ENCODE peak calls at places on chromosomes 4 and X, in eight cellular contexts. One of them, this sample, is unnamed.
A peak's percentile ranks its signal among the peaks of the same experiment; 100 is the strongest.

GRCh38 chrX:149829751-149830191 is 48.0 kb downstream of the MAGEA9 start:
- DNase-seq in amygdala: no peak
- DNase-seq in NCI-H2107: no peak
- DNase-seq in stimulated activated CD4-positive, alpha-beta T cell treated with anti-CD3 and anti-CD28 coated beads, TNF-alpha, amount 100 ng/mL, for 1 hour: no peak
- DNase-seq in H4: no peak
- DNase-seq in uterus: no peak
- DNase-seq in omental fat pad: no peak
- DNase-seq in activated CD4-positive, alpha-beta memory T cell treated with anti-CD3 and anti-CD28 coated beads, Interleukin-2, amount 10 ng/mL, durations not matched to agents 7 days and 5 days: peak; percentile 27
- DNase-seq in this sample: no peak

GRCh38 chrX:71183341-71183740 is 38.7 kb downstream of the NLGN3 start:
- DNase-seq in NCI-H2107: no peak
- DNase-seq in activated CD4-positive, alpha-beta memory T cell treated with anti-CD3 and anti-CD28 coated beads, Interleukin-2, amount 10 ng/mL, durations not matched to agents 7 days and 5 days: no peak
- DNase-seq in H4: no peak
- DNase-seq in uterus: no peak
- DNase-seq in stimulated activated CD4-positive, alpha-beta T cell treated with anti-CD3 and anti-CD28 coated beads, TNF-alpha, amount 100 ng/mL, for 1 hour: no peak
- DNase-seq in amygdala: no peak
- DNase-seq in omental fat pad: no peak
- DNase-seq in this sample: no peak

GRCh38 chr4:5824227-5824626 is 68.7 kb downstream of the CRMP1 start:
- DNase-seq in stimulated activated CD4-positive, alpha-beta T cell treated with anti-CD3 and anti-CD28 coated beads, TNF-alpha, amount 100 ng/mL, for 1 hour: no peak
- DNase-seq in amygdala: no peak
- DNase-seq in NCI-H2107: no peak
- DNase-seq in H4: no peak
- DNase-seq in omental fat pad: no peak
- DNase-seq in uterus: no peak
- DNase-seq in activated CD4-positive, alpha-beta memory T cell treated with anti-CD3 and anti-CD28 coated beads, Interleukin-2, amount 10 ng/mL, durations not matched to agents 7 days and 5 days: no peak
- DNase-seq in this sample: no peak

GRCh38 chr4:144399927-144400326 is 246.0 kb upstream of the HHIP start:
- DNase-seq in amygdala: no peak
- DNase-seq in omental fat pad: no peak
- DNase-seq in uterus: no peak
- DNase-seq in NCI-H2107: no peak
- DNase-seq in activated CD4-positive, alpha-beta memory T cell treated with anti-CD3 and anti-CD28 coated beads, Interleukin-2, amount 10 ng/mL, durations not matched to agents 7 days and 5 days: no peak
- DNase-seq in H4: peak; percentile 37
- DNase-seq in stimulated activated CD4-positive, alpha-beta T cell treated with anti-CD3 and anti-CD28 coated beads, TNF-alpha, amount 100 ng/mL, for 1 hour: no peak
- DNase-seq in this sample: peak; percentile 45

GRCh38 chr4:151553874-151554273 is 144.9 kb downstream of the FHIP1A start:
- DNase-seq in stimulated activated CD4-positive, alpha-beta T cell treated with anti-CD3 and anti-CD28 coated beads, TNF-alpha, amount 100 ng/mL, for 1 hour: no peak
- DNase-seq in omental fat pad: no peak
- DNase-seq in amygdala: no peak
- DNase-seq in uterus: no peak
- DNase-seq in H4: no peak
- DNase-seq in activated CD4-positive, alpha-beta memory T cell treated with anti-CD3 and anti-CD28 coated beads, Interleukin-2, amount 10 ng/mL, durations not matched to agents 7 days and 5 days: no peak
- DNase-seq in NCI-H2107: no peak
- DNase-seq in this sample: no peak

GRCh38 chr4:182856862-182857261 is 60.3 kb downstream of the DCTD start:
- DNase-seq in amygdala: no peak
- DNase-seq in omental fat pad: no peak
- DNase-seq in activated CD4-positive, alpha-beta memory T cell treated with anti-CD3 and anti-CD28 coated beads, Interleukin-2, amount 10 ng/mL, durations not matched to agents 7 days and 5 days: no peak
- DNase-seq in H4: no peak
- DNase-seq in uterus: no peak
- DNase-seq in stimulated activated CD4-positive, alpha-beta T cell treated with anti-CD3 and anti-CD28 coated beads, TNF-alpha, amount 100 ng/mL, for 1 hour: no peak
- DNase-seq in NCI-H2107: no peak
- DNase-seq in this sample: no peak

GRCh38 chr4:184310171-184310567 is 92.5 kb upstream of the ENPP6 start:
- DNase-seq in amygdala: no peak
- DNase-seq in activated CD4-positive, alpha-beta memory T cell treated with anti-CD3 and anti-CD28 coated beads, Interleukin-2, amount 10 ng/mL, durations not matched to agents 7 days and 5 days: peak; percentile 79
- DNase-seq in omental fat pad: no peak
- DNase-seq in NCI-H2107: no peak
- DNase-seq in H4: peak; percentile 23
- DNase-seq in uterus: no peak
- DNase-seq in stimulated activated CD4-positive, alpha-beta T cell treated with anti-CD3 and anti-CD28 coated beads, TNF-alpha, amount 100 ng/mL, for 1 hour: no peak
- DNase-seq in this sample: no peak

GRCh38 chr4:55854132-55854531 is 684 bp downstream of the EXOC1 start:
- DNase-seq in uterus: no peak
- DNase-seq in stimulated activated CD4-positive, alpha-beta T cell treated with anti-CD3 and anti-CD28 coated beads, TNF-alpha, amount 100 ng/mL, for 1 hour: no peak
- DNase-seq in amygdala: no peak
- DNase-seq in NCI-H2107: no peak
- DNase-seq in omental fat pad: no peak
- DNase-seq in H4: no peak
- DNase-seq in activated CD4-positive, alpha-beta memory T cell treated with anti-CD3 and anti-CD28 coated beads, Interleukin-2, amount 10 ng/mL, durations not matched to agents 7 days and 5 days: no peak
- DNase-seq in this sample: no peak

GRCh38 chrX:66142351-66142750 is 21.7 kb upstream of the HEPH start:
- DNase-seq in uterus: no peak
- DNase-seq in stimulated activated CD4-positive, alpha-beta T cell treated with anti-CD3 and anti-CD28 coated beads, TNF-alpha, amount 100 ng/mL, for 1 hour: no peak
- DNase-seq in amygdala: no peak
- DNase-seq in activated CD4-positive, alpha-beta memory T cell treated with anti-CD3 and anti-CD28 coated beads, Interleukin-2, amount 10 ng/mL, durations not matched to agents 7 days and 5 days: no peak
- DNase-seq in omental fat pad: no peak
- DNase-seq in NCI-H2107: no peak
- DNase-seq in H4: no peak
- DNase-seq in this sample: no peak

GRCh38 chrX:86887341-86887740 is 630.3 kb upstream of the KLHL4 start:
- DNase-seq in amygdala: no peak
- DNase-seq in omental fat pad: no peak
- DNase-seq in uterus: no peak
- DNase-seq in H4: no peak
- DNase-seq in activated CD4-positive, alpha-beta memory T cell treated with anti-CD3 and anti-CD28 coated beads, Interleukin-2, amount 10 ng/mL, durations not matched to agents 7 days and 5 days: no peak
- DNase-seq in NCI-H2107: no peak
- DNase-seq in stimulated activated CD4-positive, alpha-beta T cell treated with anti-CD3 and anti-CD28 coated beads, TNF-alpha, amount 100 ng/mL, for 1 hour: no peak
- DNase-seq in this sample: no peak

GRCh38 chr4:40423735-40424134 is 88.6 kb downstream of the CHRNA9 start:
- DNase-seq in uterus: no peak
- DNase-seq in amygdala: no peak
- DNase-seq in omental fat pad: no peak
- DNase-seq in NCI-H2107: no peak
- DNase-seq in activated CD4-positive, alpha-beta memory T cell treated with anti-CD3 and anti-CD28 coated beads, Interleukin-2, amount 10 ng/mL, durations not matched to agents 7 days and 5 days: no peak
- DNase-seq in stimulated activated CD4-positive, alpha-beta T cell treated with anti-CD3 and anti-CD28 coated beads, TNF-alpha, amount 100 ng/mL, for 1 hour: no peak
- DNase-seq in H4: no peak
- DNase-seq in this sample: no peak

GRCh38 chrX:131802836-131803626 is 220.1 kb upstream of the STK26 start:
- DNase-seq in H4: peak; percentile 28
- DNase-seq in stimulated activated CD4-positive, alpha-beta T cell treated with anti-CD3 and anti-CD28 coated beads, TNF-alpha, amount 100 ng/mL, for 1 hour: no peak
- DNase-seq in amygdala: no peak
- DNase-seq in NCI-H2107: no peak
- DNase-seq in uterus: peak; percentile 76
- DNase-seq in omental fat pad: no peak
- DNase-seq in activated CD4-positive, alpha-beta memory T cell treated with anti-CD3 and anti-CD28 coated beads, Interleukin-2, amount 10 ng/mL, durations not matched to agents 7 days and 5 days: peak; percentile 31
- DNase-seq in this sample: no peak

GRCh38 chr4:147863808-147864472 is 132.1 kb downstream of the ARHGAP10 start:
- DNase-seq in omental fat pad: no peak
- DNase-seq in NCI-H2107: no peak
- DNase-seq in stimulated activated CD4-positive, alpha-beta T cell treated with anti-CD3 and anti-CD28 coated beads, TNF-alpha, amount 100 ng/mL, for 1 hour: no peak
- DNase-seq in H4: no peak
- DNase-seq in amygdala: no peak
- DNase-seq in uterus: no peak
- DNase-seq in activated CD4-positive, alpha-beta memory T cell treated with anti-CD3 and anti-CD28 coated beads, Interleukin-2, amount 10 ng/mL, durations not matched to agents 7 days and 5 days: no peak
- DNase-seq in this sample: no peak

GRCh38 chrX:147180886-147181285 is 366.3 kb upstream of the CXorf51A start:
- DNase-seq in H4: no peak
- DNase-seq in uterus: no peak
- DNase-seq in activated CD4-positive, alpha-beta memory T cell treated with anti-CD3 and anti-CD28 coated beads, Interleukin-2, amount 10 ng/mL, durations not matched to agents 7 days and 5 days: no peak
- DNase-seq in omental fat pad: no peak
- DNase-seq in NCI-H2107: no peak
- DNase-seq in amygdala: no peak
- DNase-seq in stimulated activated CD4-positive, alpha-beta T cell treated with anti-CD3 and anti-CD28 coated beads, TNF-alpha, amount 100 ng/mL, for 1 hour: no peak
- DNase-seq in this sample: no peak

GRCh38 chr4:177190995-177191568 is 118.6 kb upstream of the NEIL3 start:
- DNase-seq in amygdala: no peak
- DNase-seq in omental fat pad: no peak
- DNase-seq in NCI-H2107: no peak
- DNase-seq in H4: peak; percentile 6
- DNase-seq in activated CD4-positive, alpha-beta memory T cell treated with anti-CD3 and anti-CD28 coated beads, Interleukin-2, amount 10 ng/mL, durations not matched to agents 7 days and 5 days: no peak
- DNase-seq in uterus: no peak
- DNase-seq in stimulated activated CD4-positive, alpha-beta T cell treated with anti-CD3 and anti-CD28 coated beads, TNF-alpha, amount 100 ng/mL, for 1 hour: no peak
- DNase-seq in this sample: no peak

GRCh38 chr4:113637823-113638691 is 123.5 kb downstream of the CAMK2D start:
- DNase-seq in uterus: no peak
- DNase-seq in amygdala: no peak
- DNase-seq in omental fat pad: no peak
- DNase-seq in H4: no peak
- DNase-seq in activated CD4-positive, alpha-beta memory T cell treated with anti-CD3 and anti-CD28 coated beads, Interleukin-2, amount 10 ng/mL, durations not matched to agents 7 days and 5 days: no peak
- DNase-seq in NCI-H2107: no peak
- DNase-seq in stimulated activated CD4-positive, alpha-beta T cell treated with anti-CD3 and anti-CD28 coated beads, TNF-alpha, amount 100 ng/mL, for 1 hour: no peak
- DNase-seq in this sample: no peak

GRCh38 chr4:23322732-23323131 is 567.1 kb downstream of the PPARGC1A start:
- DNase-seq in activated CD4-positive, alpha-beta memory T cell treated with anti-CD3 and anti-CD28 coated beads, Interleukin-2, amount 10 ng/mL, durations not matched to agents 7 days and 5 days: no peak
- DNase-seq in stimulated activated CD4-positive, alpha-beta T cell treated with anti-CD3 and anti-CD28 coated beads, TNF-alpha, amount 100 ng/mL, for 1 hour: no peak
- DNase-seq in amygdala: no peak
- DNase-seq in omental fat pad: no peak
- DNase-seq in uterus: no peak
- DNase-seq in H4: no peak
- DNase-seq in NCI-H2107: no peak
- DNase-seq in this sample: no peak

GRCh38 chrX:11244641-11245040 is 48.6 kb upstream of the AMELX start:
- DNase-seq in uterus: no peak
- DNase-seq in stimulated activated CD4-positive, alpha-beta T cell treated with anti-CD3 and anti-CD28 coated beads, TNF-alpha, amount 100 ng/mL, for 1 hour: no peak
- DNase-seq in omental fat pad: no peak
- DNase-seq in activated CD4-positive, alpha-beta memory T cell treated with anti-CD3 and anti-CD28 coated beads, Interleukin-2, amount 10 ng/mL, durations not matched to agents 7 days and 5 days: no peak
- DNase-seq in amygdala: no peak
- DNase-seq in NCI-H2107: no peak
- DNase-seq in H4: no peak
- DNase-seq in this sample: peak; percentile 19

GRCh38 chr4:13860126-13860525 is 232.6 kb upstream of the BOD1L1 start:
- DNase-seq in uterus: no peak
- DNase-seq in NCI-H2107: no peak
- DNase-seq in H4: no peak
- DNase-seq in stimulated activated CD4-positive, alpha-beta T cell treated with anti-CD3 and anti-CD28 coated beads, TNF-alpha, amount 100 ng/mL, for 1 hour: no peak
- DNase-seq in amygdala: no peak
- DNase-seq in activated CD4-positive, alpha-beta memory T cell treated with anti-CD3 and anti-CD28 coated beads, Interleukin-2, amount 10 ng/mL, durations not matched to agents 7 days and 5 days: no peak
- DNase-seq in omental fat pad: no peak
- DNase-seq in this sample: no peak

This sample was measured in MG63.